ENCODE peak calls at places on chromosomes 6 and 20, in seven cellular contexts. Y, G, X, O, I, V and Q are unnamed samples.

GRCh38 chr6:131636880-131637792 is at the start of gene ENPP3:
- DNase-seq in Y (no peak), G (no peak), X (no peak), O (peak), I (no peak), V (no peak), Q (no peak)

GRCh38 chr6:37131960-37132253 is 38.0 kb upstream of the PIM1 start:
- DNase-seq in Y (no peak), G (no peak), X (no peak), O (no peak), I (no peak), V (peak), Q (no peak)

GRCh38 chr20:4289875-4290274 is 274.5 kb upstream of the RNF24 start:
- DNase-seq in Y (no peak), G (no peak), X (no peak), O (no peak), I (no peak), V (no peak), Q (no peak)

GRCh38 chr20:35771367-35771688 is 487 bp upstream of the PHF20 start:
- DNase-seq in Y (no peak), G (no peak), X (no peak), O (no peak), I (no peak), V (no peak), Q (no peak)

GRCh38 chr6:38579010-38579628 is 60.6 kb downstream of the BTBD9 start:
- DNase-seq in Y (no peak), G (no peak), X (no peak), O (no peak), I (no peak), V (no peak), Q (no peak)

GRCh38 chr20:63811491-63811875 is 19.6 kb downstream of the ZBTB46 start:
- DNase-seq in Y (no peak), G (no peak), X (no peak), O (no peak), I (no peak), V (no peak), Q (no peak)

GRCh38 chr6:165456327-165456726 is 146.9 kb upstream of the C6orf118 start:
- DNase-seq in Y (no peak), G (no peak), X (no peak), O (peak), I (no peak), V (no peak), Q (no peak)

GRCh38 chr6:2721219-2721618 is 29.5 kb downstream of the MYLK4 start:
- DNase-seq in Y (no peak), G (no peak), X (no peak), O (no peak), I (no peak), V (no peak), Q (no peak)

GRCh38 chr20:63538204-63539091 is 1.3 kb upstream of the PTK6 start:
- DNase-seq in Y (no peak), G (no peak), X (no peak), O (no peak), I (no peak), V (peak), Q (no peak)

GRCh38 chr20:20548527-20549266 is 163.7 kb downstream of the RALGAPA2 start:
- DNase-seq in Y (no peak), G (no peak), X (no peak), O (no peak), I (no peak), V (peak), Q (no peak)

GRCh38 chr6:4084444-4085328 is 5.7 kb upstream of the FAM217A start:
- DNase-seq in Y (no peak), G (no peak), X (no peak), O (peak), I (no peak), V (peak), Q (no peak)

GRCh38 chr20:57024849-57025248 is 241.6 kb downstream of the BMP7 start:
- DNase-seq in Y (no peak), G (no peak), X (peak), O (no peak), I (no peak), V (no peak), Q (no peak)

GRCh38 chr6:14258695-14259655 is 141.4 kb downstream of the CD83 start:
- DNase-seq in Y (no peak), G (no peak), X (no peak), O (peak), I (no peak), V (no peak), Q (no peak)

GRCh38 chr20:62362590-62362940 is 4.5 kb downstream of the LAMA5 start:
- DNase-seq in Y (no peak), G (no peak), X (no peak), O (peak), I (no peak), V (no peak), Q (no peak)

GRCh38 chr6:33744001-33744848 is 2.5 kb downstream of the IP6K3 start:
- DNase-seq in Y (peak), G (peak), X (peak), O (peak), I (peak), V (peak), Q (peak)

GRCh38 chr6:19715166-19715558 is 122.0 kb upstream of the ID4 start:
- DNase-seq in Y (no peak), G (no peak), X (no peak), O (peak), I (no peak), V (peak), Q (no peak)

GRCh38 chr6:129248976-129249375 is 366.0 kb downstream of the LAMA2 start:
- DNase-seq in Y (no peak), G (peak), X (no peak), O (no peak), I (no peak), V (peak), Q (no peak)

GRCh38 chr6:129050086-129050485 is 167.1 kb downstream of the LAMA2 start:
- DNase-seq in Y (no peak), G (no peak), X (peak), O (no peak), I (no peak), V (no peak), Q (no peak)

GRCh38 chr20:4026093-4026601 is 10.8 kb upstream of the RNF24 start:
- DNase-seq in Y (no peak), G (no peak), X (peak), O (peak), I (no peak), V (peak), Q (no peak)

GRCh38 chr6:142945446-142946180 is 637 bp upstream of the HIVEP2 start:
- DNase-seq in Y (no peak), G (no peak), X (peak), O (peak), I (peak), V (peak), Q (peak)

GRCh38 chr6:92888316-92888715 is 531.0 kb downstream of the EPHA7 start:
- DNase-seq in Y (no peak), G (no peak), X (no peak), O (no peak), I (no peak), V (peak), Q (no peak)

GRCh38 chr6:143232849-143233248 is 172.2 kb downstream of the AIG1 start:
- DNase-seq in Y (no peak), G (no peak), X (peak), O (peak), I (peak), V (peak), Q (peak)

GRCh38 chr20:25286917-25287316 is 39.0 kb downstream of the PYGB start:
- DNase-seq in Y (no peak), G (peak), X (no peak), O (no peak), I (no peak), V (no peak), Q (no peak)

GRCh38 chr20:45308078-45308778 is at the start of gene MATN4:
- DNase-seq in Y (no peak), G (no peak), X (no peak), O (no peak), I (no peak), V (no peak), Q (no peak)

GRCh38 chr6:67165606-67166005 is 1458.6 kb upstream of the EYS start:
- DNase-seq in Y (no peak), G (no peak), X (no peak), O (no peak), I (no peak), V (no peak), Q (no peak)

GRCh38 chr20:52552181-52552872 is 360.7 kb upstream of the ZFP64 start:
- DNase-seq in Y (no peak), G (no peak), X (peak), O (no peak), I (no peak), V (no peak), Q (no peak)

GRCh38 chr6:52733172-52733571 is 30.1 kb downstream of the GSTA2 start:
- DNase-seq in Y (no peak), G (no peak), X (no peak), O (no peak), I (no peak), V (no peak), Q (no peak)

GRCh38 chr20:33947709-33948295 is 45.9 kb upstream of the RALY start:
- DNase-seq in Y (no peak), G (no peak), X (peak), O (peak), I (peak), V (peak), Q (peak)

GRCh38 chr6:20838113-20838512 is 303.9 kb downstream of the CDKAL1 start:
- DNase-seq in Y (no peak), G (no peak), X (no peak), O (no peak), I (no peak), V (no peak), Q (no peak)

GRCh38 chr6:78749326-78749725 is 118.0 kb upstream of the IRAK1BP1 start:
- DNase-seq in Y (no peak), G (no peak), X (peak), O (no peak), I (no peak), V (no peak), Q (no peak)

GRCh38 chr6:146670161-146670560 is 71.4 kb downstream of the ADGB start:
- DNase-seq in Y (no peak), G (no peak), X (no peak), O (no peak), I (no peak), V (no peak), Q (no peak)

GRCh38 chr6:33593414-33593727 is 13.3 kb upstream of the BAK1 start:
- DNase-seq in Y (no peak), G (no peak), X (no peak), O (no peak), I (no peak), V (no peak), Q (no peak)

GRCh38 chr6:53011993-53012392 is 16.9 kb upstream of the GSTA4 start:
- DNase-seq in Y (no peak), G (no peak), X (peak), O (peak), I (no peak), V (no peak), Q (no peak)

GRCh38 chr20:57480444-57481152 is 44.3 kb downstream of the CTCFL start:
- DNase-seq in Y (no peak), G (no peak), X (no peak), O (peak), I (no peak), V (no peak), Q (no peak)